ENCODE peak calls at places on chromosomes 1 and 21, in five cellular contexts. B, X, J, Q and E are unnamed samples.

GRCh38 chr1:58430355-58431335 is 115.9 kb downstream of the OMA1 start:
- DNase-seq in J (peak), X (no peak), B (no peak), Q (no peak), E (no peak)

GRCh38 chr1:26015358-26015757 is 6.2 kb upstream of the EXTL1 start:
- DNase-seq in B (no peak), J (no peak), Q (peak), X (no peak), E (no peak)

GRCh38 chr21:27423073-27423472 is 456.2 kb upstream of the ADAMTS5 start:
- DNase-seq in B (no peak), Q (peak), X (no peak), J (no peak), E (peak)

GRCh38 chr1:212651977-212652376 is 43.4 kb downstream of the ATF3 start:
- DNase-seq in B (no peak), Q (no peak), J (no peak), X (no peak), E (no peak)

GRCh38 chr1:56199060-56199459 is 380.3 kb downstream of the PLPP3 start:
- DNase-seq in Q (no peak), X (no peak), B (no peak), J (no peak), E (no peak)

GRCh38 chr1:54227091-54227602 is 27.2 kb downstream of the MRPL37 start:
- DNase-seq in J (no peak), X (peak), B (no peak), Q (peak), E (peak)

GRCh38 chr1:89260575-89261275 is 11.9 kb downstream of the GBP5 start:
- DNase-seq in J (no peak), X (no peak), Q (no peak), B (no peak), E (no peak)

GRCh38 chr1:160260436-160261382 is 1.6 kb downstream of the DCAF8 start:
- DNase-seq in X (no peak), J (peak), Q (peak), B (no peak), E (peak)

GRCh38 chr1:152110365-152110859 is 4.8 kb downstream of the TCHH start:
- DNase-seq in J (peak), X (peak), Q (peak), B (no peak), E (peak)

GRCh38 chr1:51482881-51483280 is 36.2 kb downstream of the EPS15 start:
- DNase-seq in Q (peak), J (no peak), B (no peak), X (no peak), E (no peak)

GRCh38 chr1:101039245-101039644 is 13.7 kb upstream of the DPH5 start:
- DNase-seq in X (no peak), Q (peak), B (no peak), J (no peak), E (no peak)

GRCh38 chr1:78622548-78622947 is 2.3 kb downstream of the IFI44L start:
- DNase-seq in J (no peak), Q (no peak), X (no peak), B (no peak), E (no peak)

GRCh38 chr1:240455228-240455821 is 156.6 kb downstream of the GREM2 start:
- DNase-seq in X (no peak), J (no peak), Q (peak), B (no peak), E (peak)